ENCODE peak calls at places on chromosome 4, in six cellular contexts. One of them, this sample, is unnamed. For H3K27me3 and H3K9me3, the result is how much of the 10 kb centered on the place peaks cover.

GRCh38 chr4:133102612-133103409 is 46.3 kb upstream of the PCDH10 start:
- DNase-seq in right cardiac atrium: no peak
- DNase-seq in ascending aorta: no peak
- DNase-seq in aorta: no peak
- DNase-seq in CD8-positive, alpha-beta memory T cell: no peak
- DNase-seq in fibroblast of lung: no peak
- DNase-seq in this sample: no peak

GRCh38 chr4:149005191-149005590 is 563.0 kb upstream of the NR3C2 start:
- DNase-seq in aorta: no peak
- DNase-seq in CD8-positive, alpha-beta memory T cell: no peak
- DNase-seq in fibroblast of lung: no peak
- DNase-seq in right cardiac atrium: no peak
- DNase-seq in ascending aorta: no peak
- DNase-seq in this sample: no peak

GRCh38 chr4:40003986-40004385 is 26.3 kb upstream of the PDS5A start:
- DNase-seq in ascending aorta: no peak
- DNase-seq in aorta: no peak
- DNase-seq in CD8-positive, alpha-beta memory T cell: no peak
- DNase-seq in fibroblast of lung: peak
- DNase-seq in right cardiac atrium: no peak
- DNase-seq in this sample: no peak

GRCh38 chr4:95641571-95641970 is 92.8 kb upstream of the UNC5C start:
- DNase-seq in right cardiac atrium: no peak
- DNase-seq in aorta: no peak
- DNase-seq in ascending aorta: no peak
- DNase-seq in fibroblast of lung: no peak
- DNase-seq in CD8-positive, alpha-beta memory T cell: no peak
- DNase-seq in this sample: no peak

GRCh38 chr4:170128219-170128804 is 38.6 kb upstream of the AADAT start:
- DNase-seq in aorta: no peak
- DNase-seq in fibroblast of lung: no peak
- DNase-seq in ascending aorta: no peak
- DNase-seq in CD8-positive, alpha-beta memory T cell: no peak
- DNase-seq in right cardiac atrium: no peak
- DNase-seq in this sample: no peak

GRCh38 chr4:144801731-144802130 is 155.8 kb downstream of the HHIP start:
- DNase-seq in right cardiac atrium: no peak
- DNase-seq in CD8-positive, alpha-beta memory T cell: no peak
- DNase-seq in aorta: no peak
- DNase-seq in fibroblast of lung: no peak
- DNase-seq in ascending aorta: no peak
- DNase-seq in this sample: no peak

GRCh38 chr4:183241771-183242170 is 78.3 kb downstream of the CLDN22 start:
- DNase-seq in ascending aorta: no peak
- DNase-seq in fibroblast of lung: peak
- DNase-seq in CD8-positive, alpha-beta memory T cell: no peak
- DNase-seq in aorta: no peak
- DNase-seq in right cardiac atrium: no peak
- DNase-seq in this sample: no peak

GRCh38 chr4:107468812-107469211 is 251.2 kb downstream of the PAPSS1 start:
- DNase-seq in CD8-positive, alpha-beta memory T cell: no peak
- DNase-seq in ascending aorta: no peak
- DNase-seq in fibroblast of lung: no peak
- DNase-seq in right cardiac atrium: no peak
- DNase-seq in aorta: no peak
- DNase-seq in this sample: no peak

GRCh38 chr4:158802914-158803313 is 34.1 kb downstream of the FNIP2 start:
- DNase-seq in aorta: no peak
- DNase-seq in CD8-positive, alpha-beta memory T cell: no peak
- DNase-seq in fibroblast of lung: no peak
- DNase-seq in ascending aorta: no peak
- DNase-seq in right cardiac atrium: no peak
- DNase-seq in this sample: no peak

GRCh38 chr4:127669691-127670090 is 36.9 kb downstream of the INTU start:
- DNase-seq in aorta: no peak
- DNase-seq in CD8-positive, alpha-beta memory T cell: no peak
- DNase-seq in right cardiac atrium: no peak
- DNase-seq in fibroblast of lung: no peak
- DNase-seq in ascending aorta: no peak
- DNase-seq in this sample: no peak

GRCh38 chr4:138650917-138651564 is 364.5 kb upstream of the NOCT start:
- DNase-seq in fibroblast of lung: peak
- DNase-seq in ascending aorta: no peak
- DNase-seq in aorta: no peak
- DNase-seq in right cardiac atrium: no peak
- DNase-seq in CD8-positive, alpha-beta memory T cell: no peak
- DNase-seq in this sample: no peak

GRCh38 chr4:8122746-8123145 is 35.9 kb downstream of the ABLIM2 start:
- DNase-seq in right cardiac atrium: no peak
- DNase-seq in aorta: no peak
- DNase-seq in ascending aorta: no peak
- DNase-seq in fibroblast of lung: no peak
- DNase-seq in CD8-positive, alpha-beta memory T cell: no peak
- DNase-seq in this sample: no peak
- H3K27me3 ChIP-seq in right cardiac atrium: under half
- H3K27me3 ChIP-seq in aorta: under half
- H3K27me3 ChIP-seq in ascending aorta: under half
- H3K27me3 ChIP-seq in fibroblast of lung: under half
- H3K27me3 ChIP-seq in CD8-positive, alpha-beta memory T cell: under half
- H3K27me3 ChIP-seq in this sample: under half

DNA sequence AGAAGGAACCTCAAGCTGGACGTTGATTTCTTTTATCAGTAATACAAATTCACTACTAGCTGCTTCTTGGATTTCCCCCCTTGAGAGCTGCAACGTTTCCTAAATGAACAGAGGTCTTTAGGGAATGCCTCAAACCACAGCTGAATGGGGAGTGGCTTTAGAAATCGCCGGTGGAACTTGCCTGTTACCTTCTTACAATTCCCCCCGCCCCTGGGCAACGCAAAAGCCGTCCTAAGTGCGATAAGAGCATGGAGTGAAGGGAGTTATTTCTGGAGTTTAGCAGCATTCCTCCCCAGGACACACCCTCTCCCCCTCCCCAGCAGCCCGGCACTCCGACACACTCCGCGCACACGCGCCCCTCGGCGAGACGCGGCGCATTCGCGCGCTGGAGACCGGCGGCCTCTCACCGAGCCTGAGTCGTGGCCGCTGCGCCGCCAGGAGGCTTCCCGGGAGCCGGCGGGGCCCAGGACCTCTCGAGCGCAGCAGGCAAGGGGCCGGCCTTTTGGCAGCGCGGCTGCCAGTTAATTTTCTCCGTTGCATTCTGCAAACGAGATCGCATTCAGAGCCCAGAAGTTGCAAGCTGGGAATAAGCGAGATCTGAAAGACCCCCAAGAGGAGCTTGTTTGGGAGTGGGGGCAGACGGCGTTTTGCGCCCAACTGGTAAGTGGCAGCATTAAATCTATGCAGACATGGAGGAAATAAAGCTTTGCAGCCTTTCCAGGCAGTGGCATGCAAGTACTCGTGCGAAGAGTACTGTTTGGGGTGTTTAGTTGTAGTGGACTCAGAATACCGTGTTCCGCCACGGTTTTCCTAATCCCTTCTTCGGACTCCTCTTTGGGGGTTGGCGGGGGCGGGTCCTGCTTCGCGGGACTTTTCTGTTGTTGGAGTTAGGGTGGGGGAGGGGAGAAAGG is 134.6 kb downstream of the PALLD start:
- DNase-seq in fibroblast of lung: peak
- DNase-seq in aorta: peak
- DNase-seq in CD8-positive, alpha-beta memory T cell: no peak
- DNase-seq in ascending aorta: no peak
- DNase-seq in right cardiac atrium: peak
- DNase-seq in this sample: peak
- H3K4me3 ChIP-seq in fibroblast of lung: peak
- H3K4me3 ChIP-seq in aorta: peak
- H3K4me3 ChIP-seq in CD8-positive, alpha-beta memory T cell: no peak
- H3K4me3 ChIP-seq in ascending aorta: peak
- H3K4me3 ChIP-seq in right cardiac atrium: peak
- H3K4me3 ChIP-seq in this sample: peak

GRCh38 chr4:38769441-38770210 is 13.2 kb downstream of the TLR10 start:
- DNase-seq in aorta: no peak
- DNase-seq in ascending aorta: no peak
- DNase-seq in fibroblast of lung: no peak
- DNase-seq in right cardiac atrium: no peak
- DNase-seq in CD8-positive, alpha-beta memory T cell: no peak
- DNase-seq in this sample: no peak
- H3K9me3 ChIP-seq in aorta: under half
- H3K9me3 ChIP-seq in ascending aorta: under half
- H3K9me3 ChIP-seq in fibroblast of lung: under half
- H3K9me3 ChIP-seq in right cardiac atrium: under half
- H3K9me3 ChIP-seq in CD8-positive, alpha-beta memory T cell: under half
- H3K9me3 ChIP-seq in this sample: under half

DNA sequence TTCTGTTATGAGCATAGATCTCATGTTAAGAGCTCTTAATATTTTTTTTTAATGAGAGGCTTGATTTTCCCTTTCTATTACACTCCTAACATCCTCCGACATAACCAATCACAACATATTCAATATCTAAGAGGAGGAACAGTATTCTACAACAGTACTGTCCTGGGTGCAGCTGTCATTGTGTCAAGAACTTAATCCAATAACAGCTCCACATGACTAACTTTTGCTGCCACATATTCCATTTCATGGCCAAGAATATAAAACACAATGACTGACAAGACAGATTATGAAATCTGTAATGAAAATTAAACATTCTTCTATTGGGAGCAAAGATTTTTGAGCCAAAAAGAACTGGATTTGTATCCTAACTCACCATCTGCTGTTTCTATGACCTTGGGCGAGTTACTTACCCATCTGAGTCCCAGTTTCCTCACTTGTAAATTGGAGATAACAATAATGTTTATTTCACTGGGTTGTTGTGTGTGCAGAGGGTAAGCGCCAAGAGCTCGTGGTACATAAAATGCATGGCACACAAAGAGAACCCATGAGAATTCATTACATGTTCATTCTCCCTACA is 405.6 kb downstream of the SPRY1 start:
- DNase-seq in right cardiac atrium: no peak
- DNase-seq in aorta: no peak
- DNase-seq in ascending aorta: no peak
- DNase-seq in CD8-positive, alpha-beta memory T cell: no peak
- DNase-seq in fibroblast of lung: no peak
- DNase-seq in this sample: no peak
- H3K27me3 ChIP-seq in right cardiac atrium: under half
- H3K27me3 ChIP-seq in aorta: under half
- H3K27me3 ChIP-seq in ascending aorta: under half
- H3K27me3 ChIP-seq in CD8-positive, alpha-beta memory T cell: under half
- H3K27me3 ChIP-seq in fibroblast of lung: under half
- H3K27me3 ChIP-seq in this sample: under half

GRCh38 chr4:1753692-1754311 is 32.5 kb downstream of the TACC3 start:
- DNase-seq in CD8-positive, alpha-beta memory T cell: no peak
- DNase-seq in right cardiac atrium: no peak
- DNase-seq in fibroblast of lung: no peak
- DNase-seq in aorta: no peak
- DNase-seq in ascending aorta: no peak
- DNase-seq in this sample: no peak

GRCh38 chr4:1751919-1752283 is 30.6 kb downstream of the TACC3 start:
- DNase-seq in fibroblast of lung: no peak
- DNase-seq in aorta: no peak
- DNase-seq in ascending aorta: no peak
- DNase-seq in right cardiac atrium: no peak
- DNase-seq in CD8-positive, alpha-beta memory T cell: no peak
- DNase-seq in this sample: no peak

GRCh38 chr4:1751155-1751918 is 30.0 kb downstream of the TACC3 start:
- DNase-seq in CD8-positive, alpha-beta memory T cell: no peak
- DNase-seq in fibroblast of lung: no peak
- DNase-seq in right cardiac atrium: no peak
- DNase-seq in aorta: no peak
- DNase-seq in ascending aorta: no peak
- DNase-seq in this sample: no peak

GRCh38 chr4:1753256-1753655 is 31.9 kb downstream of the TACC3 start:
- DNase-seq in right cardiac atrium: no peak
- DNase-seq in ascending aorta: no peak
- DNase-seq in CD8-positive, alpha-beta memory T cell: no peak
- DNase-seq in fibroblast of lung: no peak
- DNase-seq in aorta: no peak
- DNase-seq in this sample: no peak

GRCh38 chr4:1752284-1753041 is 31.1 kb downstream of the TACC3 start:
- DNase-seq in CD8-positive, alpha-beta memory T cell: no peak
- DNase-seq in aorta: no peak
- DNase-seq in fibroblast of lung: no peak
- DNase-seq in right cardiac atrium: peak
- DNase-seq in ascending aorta: no peak
- DNase-seq in this sample: no peak
- H3K4me3 ChIP-seq in CD8-positive, alpha-beta memory T cell: no peak
- H3K4me3 ChIP-seq in aorta: no peak
- H3K4me3 ChIP-seq in fibroblast of lung: no peak
- H3K4me3 ChIP-seq in right cardiac atrium: no peak
- H3K4me3 ChIP-seq in ascending aorta: no peak
- H3K4me3 ChIP-seq in this sample: no peak

DNA sequence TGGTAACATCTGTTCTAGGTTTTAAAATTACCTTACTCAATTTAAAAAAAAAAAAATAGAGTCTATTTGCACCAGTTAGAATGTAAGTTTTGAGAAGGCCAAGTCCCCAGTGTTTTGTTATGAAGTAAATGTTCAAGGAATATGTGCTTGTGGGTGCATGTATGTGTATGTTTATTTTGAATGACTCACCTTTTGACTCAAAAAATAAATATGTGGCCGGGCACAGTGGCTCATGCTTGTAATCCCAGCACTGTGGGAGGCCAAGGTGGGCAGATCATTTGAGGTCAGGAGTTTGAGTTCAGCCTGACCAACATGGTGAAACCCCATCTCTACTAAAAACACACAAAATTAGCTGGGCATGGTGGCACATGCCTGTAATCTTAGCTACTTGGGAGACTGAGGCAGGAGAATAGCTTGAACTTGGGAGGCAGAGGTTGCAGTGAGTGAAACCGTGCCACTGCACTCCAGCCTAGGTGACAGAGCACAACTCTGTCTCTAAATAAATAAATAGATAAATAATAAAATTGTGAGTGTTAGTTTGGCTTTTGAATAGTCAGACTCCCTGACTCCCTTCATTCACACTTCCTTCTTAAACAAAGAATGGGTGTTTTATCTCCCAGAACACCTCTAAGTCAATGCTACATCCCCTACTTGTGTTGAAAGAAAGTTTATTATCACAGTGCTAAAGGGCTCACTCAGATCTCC is 511.3 kb upstream of the PCDH7 start:
- DNase-seq in right cardiac atrium: no peak
- DNase-seq in aorta: no peak
- DNase-seq in CD8-positive, alpha-beta memory T cell: no peak
- DNase-seq in fibroblast of lung: peak
- DNase-seq in ascending aorta: no peak
- DNase-seq in this sample: no peak
- H3K9me3 ChIP-seq in right cardiac atrium: under half
- H3K9me3 ChIP-seq in aorta: under half
- H3K9me3 ChIP-seq in CD8-positive, alpha-beta memory T cell: under half
- H3K9me3 ChIP-seq in fibroblast of lung: under half
- H3K9me3 ChIP-seq in ascending aorta: under half
- H3K9me3 ChIP-seq in this sample: under half

DNA sequence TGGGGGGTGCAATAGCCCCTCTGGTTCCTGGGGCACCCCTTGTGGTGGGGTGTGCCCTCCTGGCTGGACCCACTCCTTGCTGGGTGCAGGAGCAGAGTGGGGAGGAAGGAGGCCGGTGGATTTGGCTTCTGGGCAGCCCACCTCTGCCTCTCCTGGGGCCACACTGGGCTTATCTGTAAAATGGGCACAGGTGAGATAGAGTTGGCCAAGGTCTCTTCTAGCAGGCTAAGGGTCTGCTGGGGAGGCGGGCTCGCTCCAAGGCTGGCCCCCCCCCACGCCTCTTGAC is 12.8 kb downstream of the HMX1 start:
- DNase-seq in ascending aorta: no peak
- DNase-seq in CD8-positive, alpha-beta memory T cell: no peak
- DNase-seq in aorta: no peak
- DNase-seq in right cardiac atrium: no peak
- DNase-seq in fibroblast of lung: no peak
- DNase-seq in this sample: no peak
- H3K27me3 ChIP-seq in ascending aorta: under half
- H3K27me3 ChIP-seq in CD8-positive, alpha-beta memory T cell: under half
- H3K27me3 ChIP-seq in aorta: under half
- H3K27me3 ChIP-seq in right cardiac atrium: under half
- H3K27me3 ChIP-seq in fibroblast of lung: half or more
- H3K27me3 ChIP-seq in this sample: half or more

This sample was measured in left ventricle myocardium inferior.